ENCODE peak calls at places on chromosomes 13 and 19, in six cellular contexts. S is fibroblast of pulmonary artery; D is fibroblast of lung; N is stimulated activated CD4-positive, alpha-beta T cell treated with anti-CD3 and anti-CD28 coated beads, Interleukin-2, amount 100 ng/mL, for 48 hours; M is AG20443; A is HS-5. P is an unnamed sample.

GRCh38 chr19:41218615-41219507 is at the start of gene AXL:
- DNase-seq in A (peak), D (peak), M (peak), S (peak), N (no peak), P (peak)

GRCh38 chr13:80037505-80037888 is 303.4 kb downstream of the SPRY2 start:
- DNase-seq in M (peak), N (no peak), D (peak), A (peak), S (peak), P (peak)

GRCh38 chr13:107734891-107735620 is 480.3 kb downstream of the LIG4 start:
- DNase-seq in M (no peak), S (no peak), N (no peak), D (no peak), A (no peak), P (no peak)

GRCh38 chr19:11227201-11227886 is 12.1 kb upstream of the ANGPTL8 start:
- DNase-seq in N (no peak), D (no peak), S (no peak), A (no peak), M (no peak), P (no peak)

GRCh38 chr13:73914119-73914518 is 220.1 kb downstream of the KLF12 start:
- DNase-seq in N (no peak), S (peak), D (no peak), M (peak), A (no peak), P (peak)

GRCh38 chr19:10069046-10069445 is 17.1 kb upstream of the SHFL start:
- DNase-seq in N (no peak), S (no peak), A (no peak), M (peak), D (no peak), P (no peak)

GRCh38 chr13:68099616-68100015 is 869.5 kb upstream of the PCDH9 start:
- DNase-seq in D (peak), S (peak), N (no peak), M (no peak), A (peak), P (peak)

GRCh38 chr13:26541041-26541440 is 16.4 kb upstream of the WASF3 start:
- DNase-seq in M (no peak), S (no peak), A (no peak), N (no peak), D (no peak), P (no peak)

GRCh38 chr13:93875527-93875926 is 604.0 kb downstream of the DCT start:
- DNase-seq in S (peak), M (peak), N (no peak), D (peak), A (no peak), P (peak)

GRCh38 chr13:50460366-50460765 is 383.1 kb downstream of the DLEU7 start:
- DNase-seq in D (no peak), S (no peak), M (no peak), N (no peak), A (no peak), P (no peak)

GRCh38 chr19:3468211-3468610 is 12.1 kb downstream of the SMIM24 start:
- DNase-seq in S (no peak), A (no peak), D (no peak), N (no peak), M (no peak), P (no peak)

GRCh38 chr19:33704271-33704670 is 82.5 kb downstream of the CHST8 start:
- DNase-seq in A (no peak), D (no peak), S (no peak), N (no peak), M (no peak), P (no peak)

GRCh38 chr13:41588899-41589298 is 131.5 kb downstream of the RGCC start:
- DNase-seq in N (peak), A (peak), S (peak), D (peak), M (peak), P (peak)

GRCh38 chr19:50926144-50926543 is 14.9 kb upstream of the KLK4 start:
- DNase-seq in N (no peak), S (no peak), D (no peak), A (no peak), M (no peak), P (no peak)

P was measured in fibroblast of gingiva.